ENCODE peak calls at places on chromosomes 11 and 22, in ten cellular contexts. B, Q, S, F, J, L, Z, G, W and X are unnamed samples.
A peak's percentile ranks its signal among the peaks of the same experiment; 100 is the strongest.

GRCh38 chr22:23356094-23356493 is 175.8 kb downstream of the BCR start:
- DNase-seq in J (no peak), Q (no peak), S (no peak), W (no peak), B (no peak), L (no peak), F (no peak), Z (no peak), G (no peak), X (no peak)

GRCh38 chr22:27220349-27220748 is 563.0 kb downstream of the MIAT start:
- DNase-seq in Q (peak; percentile 89), W (no peak), S (no peak), F (no peak), J (no peak), L (no peak), G (no peak), Z (no peak), B (no peak), X (no peak)

GRCh38 chr11:31173926-31174680 is 195.4 kb downstream of the DCDC1 start:
- DNase-seq in S (no peak), F (no peak), B (no peak), G (no peak), Q (no peak), J (no peak), Z (no peak), W (no peak), L (no peak), X (no peak)

GRCh38 chr11:125873881-125874555 is 13.4 kb upstream of the HYLS1 start:
- DNase-seq in W (no peak), F (no peak), G (no peak), J (no peak), L (no peak), Z (no peak), B (no peak), Q (no peak), S (no peak), X (no peak)

GRCh38 chr11:90493379-90493778 is 270.5 kb upstream of the CHORDC1 start:
- DNase-seq in J (peak; percentile 6), F (no peak), Q (no peak), L (no peak), G (no peak), S (no peak), Z (no peak), B (no peak), W (no peak), X (no peak)

GRCh38 chr11:92658733-92659132 is 310.7 kb upstream of the MTNR1B start:
- DNase-seq in B (no peak), Z (no peak), J (no peak), F (no peak), W (no peak), G (no peak), Q (no peak), S (no peak), L (no peak), X (no peak)

GRCh38 chr11:11349870-11350325 is 3.2 kb downstream of the CSNK2A3 start:
- DNase-seq in S (no peak), B (no peak), F (no peak), L (no peak), G (no peak), W (peak; percentile 56), Q (peak; percentile 90), J (no peak), Z (peak; percentile 21), X (no peak)

GRCh38 chr11:44840526-44840925 is 110.2 kb downstream of the TP53I11 start:
- DNase-seq in Q (no peak), B (no peak), F (no peak), W (no peak), J (no peak), G (no peak), S (no peak), L (no peak), Z (no peak), X (no peak)

DNA sequence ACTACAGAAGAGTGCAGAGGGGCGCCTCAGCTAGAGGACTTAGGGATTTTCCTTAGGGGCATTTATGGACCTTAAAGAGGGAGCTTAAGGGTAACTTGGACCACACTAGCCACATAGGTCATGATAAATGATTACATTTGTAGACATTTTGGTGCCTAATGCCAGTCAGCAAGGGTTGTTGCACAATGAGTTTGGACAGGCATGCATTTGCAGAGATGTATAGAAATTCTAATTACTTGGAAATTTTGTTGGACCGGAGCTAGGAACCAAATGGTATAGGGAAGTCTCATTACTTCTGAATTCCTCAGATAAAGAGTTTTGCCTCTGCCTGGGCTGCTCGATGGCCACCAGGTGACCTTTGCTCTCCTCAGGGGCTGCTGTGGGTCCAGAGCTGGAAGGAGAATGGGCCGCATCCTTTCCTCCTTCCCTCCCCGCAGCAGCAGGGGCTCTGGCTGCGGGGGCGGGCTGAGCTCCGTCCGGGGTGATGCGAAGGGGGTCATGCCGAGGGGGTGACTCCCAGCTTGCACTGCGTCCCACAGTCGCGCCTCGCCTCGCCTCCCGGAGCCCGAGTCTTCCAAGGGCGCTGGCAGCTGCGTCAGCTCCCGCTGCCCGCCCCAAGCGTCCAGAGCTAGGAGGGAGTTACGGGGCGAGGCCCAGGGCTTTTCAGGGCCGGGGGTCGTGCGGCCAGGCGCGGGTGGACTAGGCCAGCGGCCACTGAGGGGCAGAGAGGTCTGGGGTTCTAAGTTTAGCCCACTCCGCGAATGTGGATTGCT is 20.2 kb upstream of the MALAT1 start:
- DNase-seq in G (no peak), F (no peak), S (peak; percentile 86), J (no peak), W (no peak), Q (peak; percentile 73), B (peak; percentile 92), L (no peak), Z (no peak), X (no peak)
- TF ChIP-seq POLR2A in G (no peak), F (no peak), S (peak; percentile 73), J (no peak), W (no peak), Q (peak; percentile 75), B (no peak), L (no peak), Z (peak; percentile 43), X (no peak)

GRCh38 chr11:65445604-65446445 is 23.2 kb downstream of the NEAT1 start:
- DNase-seq in Q (peak; percentile 37), W (peak; percentile 55), S (no peak), Z (no peak), B (no peak), J (peak; percentile 61), F (no peak), L (no peak), G (no peak), X (no peak)

GRCh38 chr11:65446446-65447277 is 24.1 kb downstream of the NEAT1 start:
- DNase-seq in W (peak; percentile 49), G (no peak), S (no peak), Z (no peak), L (no peak), Q (peak; percentile 53), B (no peak), J (no peak), F (no peak), X (no peak)

GRCh38 chr11:65445101-65445603 is 22.6 kb downstream of the NEAT1 start:
- DNase-seq in J (no peak), Z (no peak), S (no peak), G (no peak), F (no peak), W (peak; percentile 56), B (no peak), Q (peak; percentile 48), L (no peak), X (no peak)

GRCh38 chr11:65448074-65448417 is 25.4 kb downstream of the NEAT1 start:
- DNase-seq in F (no peak), Z (no peak), W (peak; percentile 35), G (no peak), S (no peak), L (no peak), B (no peak), J (no peak), Q (peak; percentile 44), X (no peak)

GRCh38 chr11:65448418-65449196 is 26.0 kb downstream of the NEAT1 start:
- DNase-seq in F (no peak), B (no peak), G (peak; percentile 64), Q (peak; percentile 64), Z (no peak), S (peak; percentile 73), W (peak; percentile 37), J (no peak), L (no peak), X (no peak)
- TF ChIP-seq POLR2A in F (no peak), B (no peak), G (no peak), Q (peak; percentile 33), Z (no peak), S (peak; percentile 25), W (peak; percentile 56), J (no peak), L (no peak), X (peak; percentile 54)

DNA sequence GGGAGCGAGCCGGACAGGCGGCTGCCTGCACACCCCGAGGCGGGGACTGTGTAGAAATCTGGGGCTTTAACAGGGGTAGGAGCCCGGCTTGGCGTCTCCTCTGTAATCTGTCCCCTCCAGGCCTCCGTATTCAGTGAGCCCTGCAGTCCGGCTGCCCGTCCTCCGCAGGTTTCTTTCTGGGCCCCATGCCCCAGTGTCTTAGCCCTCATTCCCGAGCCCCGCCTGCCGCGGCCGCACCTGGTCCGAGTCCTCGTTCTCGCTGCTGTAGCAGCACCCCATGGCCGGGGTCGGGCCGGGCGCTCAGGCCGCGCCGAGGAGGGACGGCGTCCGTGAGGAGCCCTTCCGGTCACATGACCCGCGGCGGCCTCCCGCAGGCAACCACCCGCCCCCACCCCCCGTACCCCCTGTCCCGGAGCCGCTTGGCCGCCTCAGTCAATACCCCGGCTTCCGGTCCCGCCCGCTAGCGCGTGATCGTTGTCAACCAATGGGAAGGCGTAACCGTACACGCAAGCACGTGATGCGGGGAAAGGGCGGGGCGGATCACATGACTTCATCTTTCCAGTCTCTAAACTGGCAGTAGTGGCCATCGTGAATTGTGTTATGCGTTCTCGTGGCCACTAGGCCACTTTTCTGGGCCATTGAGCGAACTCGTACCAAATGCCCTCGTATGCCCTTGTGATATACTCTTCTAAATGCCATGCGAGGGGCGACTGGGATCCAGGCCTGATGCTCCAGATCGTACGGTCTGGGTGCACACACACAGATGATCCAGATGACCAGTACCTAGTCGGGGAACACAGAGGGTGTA is at the start of gene LAMTOR1:
- DNase-seq in F (peak; percentile 99), L (peak; percentile 95), J (peak; percentile 100), S (peak; percentile 97), Z (peak; percentile 89), G (peak; percentile 99), W (peak; percentile 99), B (peak; percentile 100), Q (peak; percentile 99), X (peak; percentile 99)
- TF ChIP-seq POLR2A in F (peak; percentile 44), L (peak; percentile 93), J (peak; percentile 82), S (peak; percentile 91), Z (peak; percentile 64), G (peak; percentile 49), W (peak; percentile 92), B (no peak), Q (peak; percentile 93), X (peak; percentile 75)

DNA sequence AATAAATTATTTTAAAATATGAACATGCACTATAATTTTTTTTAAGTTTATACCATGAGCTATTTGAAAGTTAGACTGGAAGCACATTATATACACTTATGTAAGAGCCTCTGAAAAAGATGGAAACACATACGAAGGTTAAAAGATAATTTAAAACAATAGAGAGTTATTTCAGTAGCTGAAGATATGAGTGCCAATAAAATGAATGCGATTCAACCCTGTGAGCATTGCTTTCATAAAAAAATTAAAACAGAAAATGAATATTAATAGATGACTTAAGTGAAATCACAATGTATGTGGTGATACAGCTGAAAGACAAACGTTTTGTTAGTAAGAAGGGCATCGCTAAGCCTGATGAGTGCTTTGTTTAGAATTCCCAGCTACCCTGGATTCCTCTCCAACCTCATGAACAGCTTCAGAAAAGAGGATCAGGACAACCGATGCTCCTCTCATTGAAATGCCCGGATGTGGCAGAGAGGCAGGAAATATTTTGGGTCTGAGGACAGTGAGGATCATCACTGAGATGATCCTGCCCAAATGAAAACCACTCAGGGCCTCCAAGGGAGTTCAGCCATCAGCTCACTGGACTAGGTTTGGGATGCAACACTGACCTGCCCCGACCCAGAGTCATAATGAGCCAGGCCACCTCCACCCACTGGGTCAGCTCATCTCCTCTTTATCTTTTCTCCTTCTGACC is 60.2 kb upstream of the TOP3B start:
- DNase-seq in L (no peak), W (no peak), B (no peak), Z (no peak), G (no peak), F (no peak), J (no peak), Q (no peak), S (no peak), X (no peak)
- TF ChIP-seq POLR2A in L (no peak), W (no peak), B (no peak), Z (no peak), G (no peak), F (no peak), J (no peak), Q (no peak), S (no peak), X (no peak)